ENCODE peak calls at places on chromosomes 6 and 20, in four cellular contexts. D is AG04450; T is CD4-positive, alpha-beta T cell; O is tibial artery. H is an unnamed sample.

GRCh38 chr6:159682265-159682664 is 10.8 kb downstream of the SOD2 start:
- DNase-seq in O (no peak), T (no peak), D (peak), H (no peak)

GRCh38 chr6:112227992-112228391 is 26.4 kb downstream of the LAMA4 start:
- DNase-seq in D (no peak), T (no peak), O (no peak), H (no peak)

GRCh38 chr6:55210952-55211351 is 36.6 kb downstream of the HCRTR2 start:
- DNase-seq in T (no peak), O (no peak), D (no peak), H (no peak)

GRCh38 chr6:24902782-24903181 is 33.0 kb downstream of the RIPOR2 start:
- DNase-seq in O (no peak), T (no peak), D (peak), H (no peak)

GRCh38 chr6:150228067-150228733 is 85.4 kb downstream of the PPP1R14C start:
- DNase-seq in O (no peak), T (no peak), D (no peak), H (no peak)

GRCh38 chr6:23420659-23421350 is 705.2 kb upstream of the NRSN1 start:
- DNase-seq in D (no peak), T (no peak), O (no peak), H (no peak)

GRCh38 chr6:34476462-34476861 is 10.6 kb downstream of the PACSIN1 start:
- DNase-seq in T (no peak), D (no peak), O (no peak), H (no peak)

GRCh38 chr6:15268130-15268908 is 22.4 kb downstream of the JARID2 start:
- DNase-seq in O (no peak), T (no peak), D (no peak), H (no peak)

GRCh38 chr6:40710626-40711354 is 123.6 kb upstream of the LRFN2 start:
- DNase-seq in O (no peak), T (no peak), D (no peak), H (no peak)

GRCh38 chr6:89941031-89941775 is 46.9 kb downstream of the GJA10 start:
- DNase-seq in O (peak), D (no peak), T (no peak), H (no peak)

GRCh38 chr20:57664476-57664875 is 44.2 kb upstream of the ZBP1 start:
- DNase-seq in T (no peak), O (peak), D (no peak), H (no peak)

DNA sequence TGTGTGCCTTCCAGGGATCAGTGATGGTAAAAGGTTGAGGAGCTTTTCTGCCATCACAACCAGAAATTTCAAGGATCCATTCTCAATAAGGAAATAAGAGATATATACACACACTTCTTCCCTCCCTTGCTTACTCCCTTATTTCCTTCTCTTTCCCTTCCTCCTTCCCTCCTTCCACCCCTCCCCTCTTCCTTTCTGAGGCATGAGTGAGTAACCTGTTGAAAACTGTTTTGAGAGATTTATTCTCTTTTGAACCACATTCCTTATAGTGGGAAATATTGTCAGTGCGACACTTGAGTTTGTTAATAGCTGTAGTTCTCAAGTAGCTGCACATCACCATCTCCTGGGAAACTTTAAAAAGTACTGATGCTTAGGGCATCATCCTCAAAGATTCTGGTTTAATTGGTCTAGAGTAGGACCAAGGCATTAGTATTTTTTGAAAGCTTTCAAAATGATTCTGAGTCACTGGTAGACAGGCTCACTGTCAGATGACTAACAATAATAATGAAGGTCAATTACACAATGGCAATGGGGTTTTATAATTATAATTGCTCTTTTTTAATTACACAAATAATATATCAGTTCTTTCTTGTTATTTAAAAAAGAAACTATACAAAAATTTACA is 109.9 kb downstream of the POPDC3 start:
- DNase-seq in O (no peak), D (no peak), T (no peak), H (no peak)
- TF ChIP-seq CTCF in O (no peak), D (no peak), T (no peak), H (no peak)

DNA sequence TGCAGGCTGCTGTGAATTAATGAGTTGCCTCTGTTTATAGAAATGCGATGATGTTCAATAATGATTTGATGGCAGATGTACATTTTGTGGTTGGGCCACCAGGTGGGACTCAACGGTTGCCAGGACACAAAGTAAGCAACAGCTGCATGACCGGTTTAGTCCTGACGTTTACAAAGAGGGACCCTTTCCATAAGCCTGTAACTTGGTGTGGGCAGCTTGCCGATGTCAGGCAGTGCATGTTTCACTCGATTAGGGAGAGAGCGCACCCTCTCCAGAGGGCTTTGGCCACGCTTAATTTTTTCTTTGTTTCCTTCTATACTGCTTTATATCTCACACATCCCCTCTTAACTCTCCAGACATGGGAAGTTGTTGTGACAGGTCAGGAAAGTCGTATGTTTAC is 1.4 kb downstream of the BTBD3 start:
- DNase-seq in O (no peak), D (no peak), T (no peak), H (no peak)
- TF ChIP-seq CTCF in O (no peak), D (no peak), T (no peak), H (no peak)

DNA sequence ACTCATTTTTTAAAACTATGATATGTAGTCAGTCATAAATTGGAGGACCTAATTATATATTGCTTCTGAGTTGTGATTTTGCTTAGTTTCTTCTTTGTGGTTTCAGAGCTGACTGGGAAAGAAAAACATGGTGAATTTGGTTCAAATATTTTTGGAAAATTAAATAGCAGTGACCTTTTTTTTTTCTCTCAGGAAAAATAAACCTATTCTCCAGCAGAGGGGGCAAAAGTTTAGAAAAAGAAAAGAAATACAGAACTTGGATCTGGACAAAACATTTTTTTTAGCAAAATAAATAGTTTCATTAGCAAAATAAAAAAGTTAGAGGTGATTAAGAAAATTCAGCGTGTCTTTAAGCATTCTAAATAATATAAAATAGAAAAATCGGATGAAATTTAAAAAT is 10.2 kb downstream of the COL10A1 start:
- DNase-seq in D (no peak), T (no peak), O (no peak), H (no peak)
- TF ChIP-seq CTCF in D (peak), T (no peak), O (peak), H (peak)

GRCh38 chr6:139990865-139991264 is 616.4 kb upstream of the CITED2 start:
- DNase-seq in O (no peak), T (no peak), D (no peak), H (no peak)

GRCh38 chr6:140001005-140001404 is 626.6 kb upstream of the CITED2 start:
- DNase-seq in O (no peak), T (no peak), D (no peak), H (no peak)

GRCh38 chr6:140001851-140002301 is 627.4 kb upstream of the CITED2 start:
- DNase-seq in T (no peak), D (no peak), O (no peak), H (no peak)

DNA sequence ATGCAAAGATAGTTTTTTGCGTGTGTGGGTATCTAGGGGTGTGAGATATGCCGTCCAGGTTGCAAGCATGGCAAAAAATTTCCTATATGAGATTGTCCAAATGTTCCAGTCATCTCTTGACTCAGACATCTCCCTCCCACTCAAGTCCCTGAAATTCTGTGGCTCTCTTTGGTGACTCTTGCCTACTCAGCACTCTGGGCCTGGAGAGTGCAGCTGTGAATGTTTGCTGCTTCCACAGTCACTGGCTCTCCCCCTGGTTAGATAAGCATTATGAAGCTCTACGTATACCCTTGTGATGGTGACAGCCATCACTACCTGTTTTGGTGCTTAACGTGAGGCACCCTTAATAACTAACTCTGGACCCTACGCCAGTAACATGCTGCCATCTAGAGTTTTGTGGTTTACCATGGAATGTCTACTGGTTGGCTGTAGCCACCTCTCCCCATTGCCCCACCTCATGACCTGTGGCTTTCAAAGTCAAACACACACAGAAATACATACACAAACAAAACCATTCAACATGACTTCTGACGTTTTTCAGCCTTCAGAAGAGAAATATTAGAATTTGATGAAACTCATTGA is 621.9 kb upstream of the CITED2 start:
- DNase-seq in D (no peak), O (no peak), T (no peak), H (no peak)
- TF ChIP-seq CTCF in D (no peak), O (no peak), T (no peak), H (no peak)

GRCh38 chr20:59985864-59986263 is 27.6 kb downstream of the CDH26 start:
- DNase-seq in D (no peak), T (no peak), O (no peak), H (no peak)
- TF ChIP-seq CTCF in D (no peak), T (no peak), O (no peak), H (no peak)

DNA sequence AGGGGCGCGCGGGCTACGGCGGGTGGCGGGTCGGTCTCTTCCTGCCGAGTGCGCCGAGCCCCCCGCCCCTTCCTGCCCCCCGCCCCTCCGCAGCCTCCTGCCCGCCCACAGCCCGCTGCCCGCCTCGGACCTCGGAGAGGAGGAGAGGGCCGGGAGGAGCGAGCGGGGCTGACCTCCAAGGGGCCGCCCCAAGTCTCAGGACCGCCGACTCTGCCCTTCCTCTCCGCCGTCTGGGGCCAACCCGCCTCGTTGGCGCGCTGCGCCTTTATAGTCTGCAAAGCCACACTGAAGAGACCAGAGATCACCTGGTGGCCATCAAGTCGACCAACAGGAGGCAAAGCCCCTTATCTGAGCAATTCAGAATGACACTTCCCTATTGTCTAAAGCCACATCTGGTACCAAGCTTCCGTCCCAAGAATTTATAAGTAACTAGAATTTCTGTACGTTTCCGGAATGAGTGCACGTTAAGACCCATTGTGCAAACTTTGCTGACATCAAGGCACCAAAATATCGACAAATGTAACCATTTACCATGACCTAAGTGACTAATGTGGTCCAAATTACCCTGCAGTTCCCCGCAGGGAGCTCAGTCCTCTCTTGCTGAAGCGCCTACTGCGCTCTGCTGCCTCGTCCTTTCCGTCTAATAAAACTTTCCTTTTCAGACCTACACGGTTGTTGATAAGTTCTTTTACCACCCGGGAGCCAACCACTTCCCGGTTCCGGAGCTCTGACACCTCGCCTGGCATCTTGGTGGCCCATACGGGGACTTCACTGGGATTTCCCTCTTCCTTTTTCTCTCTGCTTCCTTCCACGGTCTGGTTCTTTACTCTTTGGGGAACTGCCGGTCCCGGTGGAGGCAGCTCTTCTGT is at the start of gene CPXM1:
- DNase-seq in D (no peak), T (no peak), O (no peak), H (no peak)
- TF ChIP-seq CTCF in D (no peak), T (no peak), O (no peak), H (no peak)

DNA sequence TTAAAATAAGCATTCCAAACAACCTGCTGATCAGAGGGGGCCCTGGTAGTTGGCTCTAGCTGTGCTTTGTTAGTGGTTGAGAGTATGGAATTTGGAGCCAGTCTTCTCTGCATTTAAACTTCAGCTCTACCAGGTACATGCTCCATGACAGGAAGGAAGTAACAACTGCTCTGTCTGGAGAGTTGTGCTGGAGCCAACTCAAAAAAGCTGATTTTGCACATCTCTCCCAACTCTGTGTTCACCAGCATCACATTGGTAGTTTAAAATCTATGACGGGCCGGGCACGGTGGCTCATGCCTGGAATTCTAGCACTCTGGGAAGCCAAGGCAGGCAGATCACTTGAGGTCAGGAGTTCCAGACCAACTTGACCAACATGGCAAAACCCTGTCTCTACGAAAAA is 68.8 kb upstream of the BMP2 start:
- DNase-seq in T (no peak), O (no peak), D (no peak), H (no peak)
- TF ChIP-seq CTCF in T (no peak), O (no peak), D (no peak), H (no peak)

GRCh38 chr6:1424306-1424927 is 35.0 kb downstream of the FOXF2 start:
- DNase-seq in T (no peak), D (no peak), O (no peak), H (peak)
- TF ChIP-seq CTCF in T (no peak), D (peak), O (no peak), H (no peak)

GRCh38 chr6:42509765-42510164 is 54.1 kb upstream of the UBR2 start:
- DNase-seq in T (no peak), O (no peak), D (no peak), H (no peak)

GRCh38 chr6:42507195-42507594 is 55.5 kb upstream of the TRERF1 start:
- DNase-seq in D (no peak), T (no peak), O (no peak), H (no peak)

GRCh38 chr6:42505377-42505702 is 53.6 kb upstream of the TRERF1 start:
- DNase-seq in D (no peak), T (no peak), O (no peak), H (no peak)

GRCh38 chr6:42506070-42506469 is 54.3 kb upstream of the TRERF1 start:
- DNase-seq in D (no peak), T (no peak), O (no peak), H (no peak)

GRCh38 chr6:42507901-42508300 is 55.9 kb upstream of the UBR2 start:
- DNase-seq in D (no peak), O (no peak), T (no peak), H (no peak)
- TF ChIP-seq CTCF in D (no peak), O (no peak), T (no peak), H (no peak)